ENCODE peak calls at places on chromosome 14, in six cellular contexts. V, R, E, F, O and I are unnamed samples.

GRCh38 chr14:57898837-57899572 is 33.1 kb upstream of the SLC35F4 start:
- DNase-seq in V (no peak), R (no peak), E (no peak), F (no peak), O (no peak), I (no peak)

GRCh38 chr14:50260511-50260910 is 29.1 kb upstream of the SOS2 start:
- DNase-seq in V (no peak), R (no peak), E (no peak), F (peak), O (peak), I (no peak)

GRCh38 chr14:54786816-54787215 is 115.8 kb downstream of the GCH1 start:
- DNase-seq in V (no peak), R (no peak), E (no peak), F (no peak), O (no peak), I (no peak)

GRCh38 chr14:69079188-69079742 is 73.7 kb downstream of the DCAF5 start:
- DNase-seq in V (peak), R (peak), E (no peak), F (no peak), O (no peak), I (no peak)

GRCh38 chr14:74035556-74035955 is 16.4 kb downstream of the BBOF1 start:
- DNase-seq in V (no peak), R (no peak), E (no peak), F (no peak), O (no peak), I (no peak)

GRCh38 chr14:99728231-99728920 is 44.3 kb downstream of the CYP46A1 start:
- DNase-seq in V (no peak), R (peak), E (no peak), F (no peak), O (no peak), I (peak)

GRCh38 chr14:61147369-61147897 is 133.7 kb downstream of the TMEM30B start:
- DNase-seq in V (no peak), R (no peak), E (no peak), F (no peak), O (no peak), I (no peak)

GRCh38 chr14:83826838-83827237 is 1703.1 kb upstream of the FLRT2 start:
- DNase-seq in V (no peak), R (no peak), E (no peak), F (peak), O (no peak), I (no peak)

GRCh38 chr14:45838597-45838996 is 585.6 kb upstream of the MIS18BP1 start:
- DNase-seq in V (no peak), R (no peak), E (no peak), F (no peak), O (no peak), I (no peak)

GRCh38 chr14:85542623-85543022 is 12.7 kb downstream of the FLRT2 start:
- DNase-seq in V (no peak), R (no peak), E (no peak), F (no peak), O (no peak), I (no peak)

GRCh38 chr14:29927596-29928341 is at the start of gene PRKD1:
- DNase-seq in V (peak), R (peak), E (peak), F (peak), O (peak), I (peak)

GRCh38 chr14:92584856-92585255 is 71.3 kb downstream of the RIN3 start:
- DNase-seq in V (no peak), R (no peak), E (no peak), F (no peak), O (no peak), I (no peak)

GRCh38 chr14:93716002-93716401 is 72.3 kb downstream of the PRIMA1 start:
- DNase-seq in V (no peak), R (no peak), E (no peak), F (no peak), O (no peak), I (no peak)

GRCh38 chr14:98369344-98369743 is 902.7 kb downstream of the BCL11B start:
- DNase-seq in V (no peak), R (no peak), E (no peak), F (no peak), O (no peak), I (no peak)

GRCh38 chr14:100846309-100846859 is 20.5 kb downstream of the MEG3 start:
- DNase-seq in V (no peak), R (no peak), E (no peak), F (no peak), O (no peak), I (no peak)

GRCh38 chr14:22995889-22996611 is 13.7 kb upstream of the AJUBA start:
- DNase-seq in V (no peak), R (no peak), E (no peak), F (no peak), O (no peak), I (no peak)

GRCh38 chr14:39988939-39989338 is 556.7 kb upstream of the FBXO33 start:
- DNase-seq in V (no peak), R (no peak), E (no peak), F (no peak), O (no peak), I (no peak)

GRCh38 chr14:91298576-91298975 is 54.1 kb upstream of the GPR68 start:
- DNase-seq in V (no peak), R (no peak), E (no peak), F (no peak), O (no peak), I (no peak)

GRCh38 chr14:50055461-50056228 is 60.7 kb downstream of the VCPKMT start:
- DNase-seq in V (no peak), R (peak), E (no peak), F (no peak), O (no peak), I (no peak)

GRCh38 chr14:54867011-54867410 is 35.6 kb downstream of the GCH1 start:
- DNase-seq in V (no peak), R (no peak), E (no peak), F (no peak), O (no peak), I (no peak)

GRCh38 chr14:100080206-100080605 is 15.0 kb downstream of the EVL start:
- DNase-seq in V (no peak), R (no peak), E (no peak), F (no peak), O (no peak), I (no peak)

GRCh38 chr14:102629700-102630365 is 37.4 kb downstream of the RCOR1 start:
- DNase-seq in V (no peak), R (no peak), E (no peak), F (no peak), O (no peak), I (no peak)

GRCh38 chr14:32306549-32306948 is 22.5 kb upstream of the AKAP6 start:
- DNase-seq in V (no peak), R (no peak), E (no peak), F (no peak), O (no peak), I (no peak)

GRCh38 chr14:83463500-83464098 is 1929.9 kb upstream of the SEL1L start:
- DNase-seq in V (no peak), R (peak), E (peak), F (peak), O (peak), I (peak)

GRCh38 chr14:79602023-79602422 is 609.3 kb downstream of the DIO2 start:
- DNase-seq in V (no peak), R (no peak), E (no peak), F (no peak), O (no peak), I (no peak)

GRCh38 chr14:67186369-67186768 is 2.9 kb upstream of the GARIN2 start:
- DNase-seq in V (no peak), R (no peak), E (no peak), F (no peak), O (no peak), I (no peak)

GRCh38 chr14:90054803-90055202 is 7.0 kb upstream of the KCNK13 start:
- DNase-seq in V (no peak), R (no peak), E (no peak), F (no peak), O (no peak), I (no peak)

GRCh38 chr14:61519106-61519505 is 176.2 kb upstream of the HIF1A start:
- DNase-seq in V (no peak), R (no peak), E (no peak), F (no peak), O (no peak), I (no peak)

GRCh38 chr14:34036319-34036761 is 85.5 kb upstream of the EGLN3 start:
- DNase-seq in V (no peak), R (no peak), E (no peak), F (no peak), O (no peak), I (no peak)

GRCh38 chr14:96783306-96784224 is 13.6 kb upstream of the VRK1 start:
- DNase-seq in V (no peak), R (peak), E (no peak), F (no peak), O (no peak), I (no peak)

GRCh38 chr14:71452987-71453386 is 479.2 kb upstream of the RGS6 start:
- DNase-seq in V (no peak), R (no peak), E (no peak), F (no peak), O (no peak), I (no peak)

GRCh38 chr14:91303091-91303923 is 58.8 kb upstream of the GPR68 start:
- DNase-seq in V (peak), R (no peak), E (peak), F (peak), O (no peak), I (no peak)

GRCh38 chr14:38129705-38130104 is 78.0 kb upstream of the SSTR1 start:
- DNase-seq in V (no peak), R (no peak), E (no peak), F (no peak), O (no peak), I (no peak)

GRCh38 chr14:24135834-24136683 is at the start of gene PSME1:
- DNase-seq in V (peak), R (peak), E (peak), F (peak), O (peak), I (peak)
- TF ChIP-seq POLR2A in V (peak), R (peak), E (peak), F (peak), O (peak), I (no peak)

GRCh38 chr14:104797112-104798044 is 1.8 kb upstream of the AKT1 start:
- DNase-seq in V (no peak), R (no peak), E (peak), F (peak), O (no peak), I (peak)

GRCh38 chr14:104796682-104797081 is 1.1 kb upstream of the AKT1 start:
- DNase-seq in V (no peak), R (no peak), E (no peak), F (no peak), O (no peak), I (no peak)

GRCh38 chr14:104794641-104795467 is 694 bp downstream of the AKT1 start:
- DNase-seq in V (no peak), R (peak), E (peak), F (peak), O (no peak), I (peak)

GRCh38 chr14:104795468-104795780 is at the start of gene AKT1:
- DNase-seq in V (no peak), R (no peak), E (no peak), F (no peak), O (no peak), I (no peak)

DNA sequence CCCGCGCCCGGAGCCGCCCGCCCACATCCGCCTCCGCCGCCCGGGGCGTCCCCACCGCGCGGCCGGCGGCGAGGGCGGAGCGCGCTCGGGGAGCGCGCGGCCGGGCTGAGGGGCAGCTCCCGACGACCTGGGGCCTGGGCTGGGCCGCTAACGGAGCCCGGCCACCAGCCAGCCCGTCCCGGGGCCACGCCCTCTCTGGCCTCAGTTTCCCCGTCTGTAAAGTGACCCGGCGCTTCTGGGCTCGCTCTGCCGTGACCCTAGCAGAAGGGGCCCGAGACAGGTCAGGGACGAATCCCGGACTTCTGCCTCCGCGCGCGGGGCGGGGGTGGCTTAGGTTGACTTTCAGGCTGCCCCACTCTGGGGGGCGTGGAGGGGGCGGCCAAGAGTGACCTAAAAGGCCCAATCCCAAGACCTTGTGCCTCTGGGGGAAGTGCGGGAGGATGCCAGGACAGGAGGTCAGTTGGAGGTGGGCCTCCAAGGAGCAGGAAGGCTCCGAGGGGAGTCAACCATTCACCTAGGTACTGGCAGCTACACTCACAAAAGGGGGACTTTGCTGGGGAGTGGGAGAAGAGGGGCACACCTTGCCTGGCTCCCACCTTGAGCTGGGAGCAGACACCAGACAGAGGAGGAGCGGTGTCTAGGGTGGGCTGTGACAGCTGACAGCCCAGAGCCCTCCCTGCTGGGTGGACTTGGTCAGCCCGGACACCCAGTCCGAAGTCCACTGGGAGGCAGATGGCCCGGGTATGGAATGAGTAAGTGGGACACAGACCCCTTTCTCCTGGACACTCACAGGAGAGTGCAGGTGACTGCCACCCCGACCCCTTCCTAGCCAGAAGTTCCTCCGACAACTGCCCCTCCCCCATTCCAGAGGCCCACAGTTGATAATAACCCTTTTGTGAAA is 483 bp upstream of the AKT1 start:
- DNase-seq in V (peak), R (peak), E (peak), F (peak), O (no peak), I (peak)
- TF ChIP-seq POLR2A in V (peak), R (peak), E (peak), F (peak), O (peak), I (no peak)

GRCh38 chr14:104751539-104752337 is 1.2 kb upstream of the SIVA1 start:
- DNase-seq in V (no peak), R (no peak), E (no peak), F (no peak), O (no peak), I (no peak)

GRCh38 chr14:104750658-104751057 is 2.3 kb upstream of the SIVA1 start:
- DNase-seq in V (no peak), R (no peak), E (no peak), F (no peak), O (no peak), I (no peak)

GRCh38 chr14:104753528-104754212 is 723 bp downstream of the SIVA1 start:
- DNase-seq in V (no peak), R (no peak), E (no peak), F (no peak), O (no peak), I (no peak)

GRCh38 chr14:104752735-104753527 is at the start of gene SIVA1:
- DNase-seq in V (peak), R (peak), E (peak), F (peak), O (peak), I (peak)

GRCh38 chr14:104752338-104752734 is 611 bp upstream of the SIVA1 start:
- DNase-seq in V (peak), R (no peak), E (no peak), F (peak), O (no peak), I (no peak)
- TF ChIP-seq POLR2A in V (no peak), R (no peak), E (peak), F (no peak), O (peak), I (no peak)

GRCh38 chr14:48247972-48248371 is 572.6 kb upstream of the MDGA2 start:
- DNase-seq in V (no peak), R (no peak), E (no peak), F (no peak), O (no peak), I (no peak)

GRCh38 chr14:48251290-48251689 is 575.9 kb upstream of the MDGA2 start:
- DNase-seq in V (no peak), R (no peak), E (no peak), F (no peak), O (no peak), I (no peak)

GRCh38 chr14:48253020-48253419 is 577.6 kb upstream of the MDGA2 start:
- DNase-seq in V (no peak), R (no peak), E (no peak), F (no peak), O (no peak), I (no peak)

GRCh38 chr14:48250575-48250974 is 575.2 kb upstream of the MDGA2 start:
- DNase-seq in V (no peak), R (no peak), E (no peak), F (no peak), O (no peak), I (no peak)
- TF ChIP-seq POLR2A in V (no peak), R (no peak), E (no peak), F (no peak), O (no peak), I (no peak)

GRCh38 chr14:51527073-51527472 is 124.6 kb upstream of the FRMD6 start:
- DNase-seq in V (no peak), R (no peak), E (no peak), F (no peak), O (no peak), I (no peak)
- TF ChIP-seq POLR2A in V (no peak), R (no peak), E (no peak), F (no peak), O (no peak), I (no peak)

DNA sequence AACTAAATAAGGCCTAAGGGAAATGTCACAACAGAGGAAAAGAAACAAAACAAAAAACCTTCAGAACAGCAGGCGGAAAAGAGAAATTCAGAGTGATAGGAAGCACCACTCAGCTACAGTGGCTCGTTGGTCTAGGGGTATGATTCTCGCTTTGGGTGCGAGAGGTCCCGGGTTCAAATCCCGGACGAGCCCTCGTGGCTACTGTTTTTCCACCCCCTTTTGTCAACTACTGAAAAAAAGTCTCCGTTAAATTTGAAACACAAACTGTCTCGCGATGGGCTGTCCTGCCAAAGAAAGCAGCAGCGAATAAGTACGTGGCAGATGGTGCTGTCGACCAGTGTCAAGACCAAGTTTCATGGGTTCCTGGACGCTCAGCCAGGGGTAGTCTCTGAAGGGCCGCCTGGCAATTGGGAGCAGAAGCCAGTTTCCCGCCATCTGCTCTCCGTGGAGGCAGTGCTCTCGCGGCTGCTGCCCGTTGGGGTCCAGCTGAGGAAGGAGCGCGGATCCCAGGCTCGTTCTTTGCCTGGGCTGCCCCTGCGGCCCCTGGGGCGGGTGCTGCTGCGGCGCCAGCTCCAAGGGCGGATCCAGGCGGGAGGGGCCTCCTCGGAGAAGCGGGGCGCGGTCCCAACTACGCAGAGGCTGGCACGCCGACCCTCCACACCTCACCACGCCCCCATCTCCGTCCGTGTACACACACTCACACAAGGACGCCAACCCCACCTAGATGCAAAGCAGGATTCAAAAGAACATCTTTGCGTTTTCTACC is at the start of gene RNASE4:
- DNase-seq in V (peak), R (peak), E (peak), F (no peak), O (peak), I (peak)
- TF ChIP-seq POLR2A in V (peak), R (peak), E (peak), F (peak), O (peak), I (no peak)